ENCODE peak calls at places on chromosomes 4 and X, in four cellular contexts. One of them, this sample, is unnamed.

GRCh38 chrX:54640103-54640428 is 110.0 kb downstream of the GNL3L start:
- DNase-seq in HCT116: no peak
- DNase-seq in HepG2: no peak
- DNase-seq in K562: no peak
- DNase-seq in this sample: no peak

GRCh38 chr4:164926301-164926700 is 49.3 kb downstream of the APELA start:
- DNase-seq in HepG2: no peak
- DNase-seq in K562: no peak
- DNase-seq in HCT116: no peak
- DNase-seq in this sample: no peak

GRCh38 chr4:1175635-1176229 is 3.3 kb upstream of the SPON2 start:
- DNase-seq in HCT116: no peak
- DNase-seq in HepG2: no peak
- DNase-seq in K562: no peak
- DNase-seq in this sample: no peak

GRCh38 chrX:39158801-39159657 is 357.8 kb downstream of the MID1IP1 start:
- DNase-seq in HCT116: no peak
- DNase-seq in HepG2: no peak
- DNase-seq in K562: no peak
- DNase-seq in this sample: no peak

GRCh38 chr4:56276547-56276946 is 110.7 kb downstream of the AASDH start:
- DNase-seq in K562: no peak
- DNase-seq in HepG2: no peak
- DNase-seq in HCT116: no peak
- DNase-seq in this sample: no peak

GRCh38 chr4:55013431-55013955 is 111.9 kb downstream of the KDR start:
- DNase-seq in HCT116: no peak
- DNase-seq in K562: no peak
- DNase-seq in HepG2: no peak
- DNase-seq in this sample: no peak

GRCh38 chr4:124053872-124054538 is 657.4 kb downstream of the SPRY1 start:
- DNase-seq in HCT116: no peak
- DNase-seq in K562: no peak
- DNase-seq in HepG2: no peak
- DNase-seq in this sample: no peak

GRCh38 chrX:46325312-46325877 is 219.8 kb downstream of the ZNF674 start:
- DNase-seq in HCT116: peak
- DNase-seq in HepG2: peak
- DNase-seq in K562: no peak
- DNase-seq in this sample: no peak

GRCh38 chr4:138111462-138112000 is 130.6 kb downstream of the SLC7A11 start:
- DNase-seq in HCT116: peak
- DNase-seq in K562: no peak
- DNase-seq in HepG2: peak
- DNase-seq in this sample: peak

GRCh38 chrX:108001218-108001814 is 19.1 kb upstream of the TEX13B start:
- DNase-seq in HCT116: peak
- DNase-seq in K562: peak
- DNase-seq in HepG2: peak
- DNase-seq in this sample: no peak

GRCh38 chr4:139391731-139392130 is 62.2 kb upstream of the RAB33B start:
- DNase-seq in HepG2: no peak
- DNase-seq in HCT116: no peak
- DNase-seq in K562: no peak
- DNase-seq in this sample: no peak

GRCh38 chr4:111632752-111633151 is 512.5 kb upstream of the FAM241A start:
- DNase-seq in HepG2: no peak
- DNase-seq in K562: no peak
- DNase-seq in HCT116: no peak
- DNase-seq in this sample: no peak

GRCh38 chrX:1394731-1395501 is 3.0 kb upstream of the SLC25A6 start:
- DNase-seq in HCT116: no peak
- DNase-seq in HepG2: no peak
- DNase-seq in K562: no peak
- DNase-seq in this sample: no peak

GRCh38 chrX:87583679-87584078 is 66.1 kb downstream of the KLHL4 start:
- DNase-seq in K562: no peak
- DNase-seq in HepG2: peak
- DNase-seq in HCT116: no peak
- DNase-seq in this sample: peak

GRCh38 chr4:168421671-168422070 is 58.6 kb downstream of the DDX60L start:
- DNase-seq in K562: no peak
- DNase-seq in HepG2: no peak
- DNase-seq in HCT116: peak
- DNase-seq in this sample: no peak

GRCh38 chrX:15820106-15821073 is 30.1 kb downstream of the ZRSR2 start:
- DNase-seq in HCT116: no peak
- DNase-seq in HepG2: no peak
- DNase-seq in K562: no peak
- DNase-seq in this sample: no peak

GRCh38 chr4:211033-211511 is 86.8 kb downstream of the ZNF718 start:
- DNase-seq in K562: no peak
- DNase-seq in HepG2: no peak
- DNase-seq in HCT116: no peak
- DNase-seq in this sample: no peak

GRCh38 chr4:139764686-139765085 is 99.1 kb downstream of the MGST2 start:
- DNase-seq in HepG2: no peak
- DNase-seq in K562: no peak
- DNase-seq in HCT116: no peak
- DNase-seq in this sample: no peak

GRCh38 chr4:176788248-176788647 is 4.5 kb downstream of the VEGFC start:
- DNase-seq in HCT116: no peak
- DNase-seq in K562: no peak
- DNase-seq in HepG2: no peak
- DNase-seq in this sample: no peak

GRCh38 chr4:183450108-183450507 is 5.7 kb downstream of the CDKN2AIP start:
- DNase-seq in HCT116: no peak
- DNase-seq in K562: no peak
- DNase-seq in HepG2: no peak
- DNase-seq in this sample: no peak

GRCh38 chrX:39029221-39029620 is 228.0 kb downstream of the MID1IP1 start:
- DNase-seq in K562: no peak
- DNase-seq in HCT116: no peak
- DNase-seq in HepG2: no peak
- DNase-seq in this sample: no peak

GRCh38 chr4:15451866-15452765 is 17.6 kb upstream of the CC2D2A start:
- DNase-seq in HCT116: no peak
- DNase-seq in K562: no peak
- DNase-seq in HepG2: no peak
- DNase-seq in this sample: no peak

GRCh38 chr4:85498068-85498733 is 23.3 kb downstream of the ARHGAP24 start:
- DNase-seq in HepG2: no peak
- DNase-seq in HCT116: no peak
- DNase-seq in K562: no peak
- DNase-seq in this sample: no peak

GRCh38 chr4:23991444-23991843 is 101.6 kb upstream of the PPARGC1A start:
- DNase-seq in HepG2: no peak
- DNase-seq in K562: no peak
- DNase-seq in HCT116: no peak
- DNase-seq in this sample: no peak

GRCh38 chrX:100864967-100865366 is 9.2 kb downstream of the NOX1 start:
- DNase-seq in HepG2: no peak
- DNase-seq in HCT116: no peak
- DNase-seq in K562: no peak
- DNase-seq in this sample: no peak

GRCh38 chrX:9668537-9668936 is 97.1 kb downstream of the GPR143 start:
- DNase-seq in HepG2: no peak
- DNase-seq in K562: no peak
- DNase-seq in HCT116: no peak
- DNase-seq in this sample: no peak

GRCh38 chr4:85994576-85994975 is 365.3 kb downstream of the MAPK10 start:
- DNase-seq in HepG2: no peak
- DNase-seq in K562: no peak
- DNase-seq in HCT116: no peak
- DNase-seq in this sample: no peak

GRCh38 chr4:73450398-73451004 is 14.5 kb downstream of the AFP start:
- DNase-seq in HCT116: no peak
- DNase-seq in HepG2: no peak
- DNase-seq in K562: peak
- DNase-seq in this sample: peak

GRCh38 chrX:13684361-13684760 is 4.6 kb upstream of the RAB9A start:
- DNase-seq in K562: no peak
- DNase-seq in HepG2: no peak
- DNase-seq in HCT116: no peak
- DNase-seq in this sample: no peak

GRCh38 chr4:7159923-7160322 is 32.4 kb upstream of the SORCS2 start:
- DNase-seq in K562: no peak
- DNase-seq in HCT116: no peak
- DNase-seq in HepG2: peak
- DNase-seq in this sample: no peak

GRCh38 chr4:7160439-7160838 is 31.9 kb upstream of the SORCS2 start:
- DNase-seq in K562: no peak
- DNase-seq in HCT116: no peak
- DNase-seq in HepG2: no peak
- DNase-seq in this sample: no peak

GRCh38 chr4:7160951-7161440 is 31.3 kb upstream of the SORCS2 start:
- DNase-seq in HCT116: no peak
- DNase-seq in K562: no peak
- DNase-seq in HepG2: peak
- DNase-seq in this sample: no peak

GRCh38 chr4:7158991-7159390 is 33.3 kb upstream of the SORCS2 start:
- DNase-seq in HepG2: no peak
- DNase-seq in K562: no peak
- DNase-seq in HCT116: no peak
- DNase-seq in this sample: no peak

DNA sequence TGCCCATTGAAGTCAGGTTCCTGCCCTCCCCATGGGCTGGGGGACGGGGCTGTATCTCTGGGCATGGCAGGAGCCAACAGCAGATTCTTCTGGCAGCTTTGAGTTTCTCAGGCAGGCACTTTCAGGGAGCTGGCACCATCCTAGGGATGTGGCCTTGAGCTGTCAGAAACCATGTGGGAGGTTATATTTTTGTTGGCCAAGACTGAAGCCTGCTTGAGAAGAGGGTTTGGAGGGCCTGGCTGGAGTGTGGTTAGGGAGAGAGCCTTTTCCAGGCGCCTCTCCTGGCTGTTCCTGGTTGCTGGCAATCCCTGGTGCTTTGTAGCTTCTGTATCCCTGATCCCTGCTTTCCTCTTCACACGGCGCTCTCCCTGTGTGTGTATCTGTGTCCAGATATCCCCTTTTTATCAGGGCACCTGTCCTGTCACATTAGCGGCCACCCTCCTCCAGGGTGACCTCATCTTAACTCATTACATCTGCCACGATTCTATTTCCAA is 30.6 kb upstream of the SORCS2 start:
- DNase-seq in HCT116: no peak
- DNase-seq in K562: no peak
- DNase-seq in HepG2: no peak
- DNase-seq in this sample: no peak
- TF ChIP-seq FOSL1 in HCT116: no peak
- TF ChIP-seq FOSL1 in K562: no peak
- TF ChIP-seq FOSL1 in HepG2: no peak
- TF ChIP-seq FOSL1 in this sample: no peak

GRCh38 chr4:181258569-181258968 is 984.6 kb upstream of the TENM3 start:
- DNase-seq in HepG2: no peak
- DNase-seq in HCT116: no peak
- DNase-seq in K562: no peak
- DNase-seq in this sample: no peak
- TF ChIP-seq FOSL1 in HepG2: no peak
- TF ChIP-seq FOSL1 in HCT116: no peak
- TF ChIP-seq FOSL1 in K562: no peak
- TF ChIP-seq FOSL1 in this sample: no peak

GRCh38 chrX:48278958-48279357 is 23.8 kb downstream of the SSX1 start:
- DNase-seq in HepG2: peak
- DNase-seq in K562: peak
- DNase-seq in HCT116: peak
- DNase-seq in this sample: no peak
- TF ChIP-seq FOSL1 in HepG2: no peak
- TF ChIP-seq FOSL1 in K562: no peak
- TF ChIP-seq FOSL1 in HCT116: no peak
- TF ChIP-seq FOSL1 in this sample: no peak

GRCh38 chr4:80340036-80340435 is 4.5 kb downstream of the CFAP299 start:
- DNase-seq in K562: no peak
- DNase-seq in HepG2: no peak
- DNase-seq in HCT116: no peak
- DNase-seq in this sample: no peak

GRCh38 chr4:80343887-80344286 is 8.4 kb downstream of the CFAP299 start:
- DNase-seq in K562: no peak
- DNase-seq in HepG2: no peak
- DNase-seq in HCT116: no peak
- DNase-seq in this sample: no peak
- TF ChIP-seq FOSL1 in K562: no peak
- TF ChIP-seq FOSL1 in HepG2: no peak
- TF ChIP-seq FOSL1 in HCT116: no peak
- TF ChIP-seq FOSL1 in this sample: no peak

GRCh38 chr4:152488246-152488645 is 47.6 kb downstream of the FBXW7 start:
- DNase-seq in HCT116: no peak
- DNase-seq in HepG2: no peak
- DNase-seq in K562: no peak
- DNase-seq in this sample: no peak
- TF ChIP-seq FOSL1 in HCT116: no peak
- TF ChIP-seq FOSL1 in HepG2: no peak
- TF ChIP-seq FOSL1 in K562: no peak
- TF ChIP-seq FOSL1 in this sample: no peak

DNA sequence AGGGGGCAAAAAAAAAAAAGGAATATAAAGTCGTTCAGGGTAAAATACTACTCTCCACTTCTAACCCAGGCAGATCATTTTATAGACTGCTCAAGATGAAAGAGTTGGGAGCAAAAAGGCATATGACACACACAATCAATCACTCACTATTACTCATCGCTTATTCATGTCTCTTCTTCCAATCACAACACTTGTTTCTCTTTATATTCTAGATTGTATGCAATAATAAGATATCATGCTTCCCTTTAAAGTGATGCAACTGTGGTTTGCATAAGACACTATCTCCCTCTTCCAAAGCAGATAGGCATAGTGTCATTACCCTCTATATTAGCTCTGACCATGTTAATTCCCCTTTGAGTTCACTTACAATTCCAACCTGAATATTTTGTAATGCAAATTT is 154.8 kb upstream of the EPHA5 start:
- DNase-seq in HepG2: no peak
- DNase-seq in K562: no peak
- DNase-seq in HCT116: no peak
- DNase-seq in this sample: no peak
- TF ChIP-seq FOSL1 in HepG2: no peak
- TF ChIP-seq FOSL1 in K562: no peak
- TF ChIP-seq FOSL1 in HCT116: no peak
- TF ChIP-seq FOSL1 in this sample: no peak

GRCh38 chr4:156896536-156896935 is 75.1 kb downstream of the PDGFC start:
- DNase-seq in K562: no peak
- DNase-seq in HepG2: no peak
- DNase-seq in HCT116: no peak
- DNase-seq in this sample: no peak
- TF ChIP-seq FOSL1 in K562: no peak
- TF ChIP-seq FOSL1 in HepG2: no peak
- TF ChIP-seq FOSL1 in HCT116: no peak
- TF ChIP-seq FOSL1 in this sample: no peak

GRCh38 chr4:11133868-11134267 is 294.8 kb downstream of the HS3ST1 start:
- DNase-seq in HepG2: no peak
- DNase-seq in K562: no peak
- DNase-seq in HCT116: no peak
- DNase-seq in this sample: no peak

GRCh38 chr4:11134705-11135104 is 294.0 kb downstream of the HS3ST1 start:
- DNase-seq in K562: no peak
- DNase-seq in HCT116: no peak
- DNase-seq in HepG2: no peak
- DNase-seq in this sample: no peak

GRCh38 chr4:11138964-11139363 is 289.7 kb downstream of the HS3ST1 start:
- DNase-seq in K562: no peak
- DNase-seq in HCT116: no peak
- DNase-seq in HepG2: no peak
- DNase-seq in this sample: no peak
- TF ChIP-seq FOSL1 in K562: no peak
- TF ChIP-seq FOSL1 in HCT116: no peak
- TF ChIP-seq FOSL1 in HepG2: no peak
- TF ChIP-seq FOSL1 in this sample: no peak

This sample was measured in H1.